ENCODE peak calls at places on chromosomes 1 and 21, in nine cellular contexts. V is progenitor cell of endocrine pancreas, C is NCI-H1092, N is prostate gland, O is GM13977, W is SIG-M5, U is erythroblast, Y is GM03348, Q is BE2C. K is an unnamed sample.

GRCh38 chr1:229150518-229150917 is 120.4 kb upstream of the RAB4A start:
- DNase-seq in V (no peak), C (no peak), N (no peak), O (no peak), W (no peak), U (no peak), Y (no peak), Q (no peak), K (no peak)

GRCh38 chr1:169914534-169914933 is 20.8 kb upstream of the SCYL3 start:
- DNase-seq in V (no peak), C (no peak), N (no peak), O (no peak), W (no peak), U (no peak), Y (peak; percentile 56), Q (no peak), K (no peak)

GRCh38 chr1:59878370-59878769 is 48.2 kb downstream of the CYP2J2 start:
- DNase-seq in V (no peak), C (no peak), N (no peak), O (no peak), W (no peak), U (no peak), Y (no peak), Q (no peak), K (no peak)

GRCh38 chr1:115240321-115240720 is 97.7 kb downstream of the NGF start:
- DNase-seq in V (no peak), C (no peak), N (no peak), O (no peak), W (no peak), U (no peak), Y (no peak), Q (no peak), K (no peak)

GRCh38 chr1:88549536-88549935 is 134.5 kb upstream of the PKN2 start:
- DNase-seq in V (no peak), C (no peak), N (no peak), O (no peak), W (no peak), U (peak; percentile 2), Y (no peak), Q (no peak), K (no peak)

GRCh38 chr21:21156919-21157318 is 158.7 kb downstream of the NCAM2 start:
- DNase-seq in V (no peak), C (no peak), N (no peak), O (no peak), W (no peak), U (no peak), Y (peak; percentile 8), Q (no peak), K (no peak)

GRCh38 chr1:185846672-185847440 is 112.7 kb downstream of the HMCN1 start:
- DNase-seq in V (no peak), C (no peak), N (no peak), O (no peak), W (no peak), U (no peak), Y (peak; percentile 65), Q (no peak), K (no peak)

GRCh38 chr1:192913683-192914082 is 104.8 kb downstream of the RGS2 start:
- DNase-seq in V (no peak), C (no peak), N (no peak), O (no peak), W (no peak), U (peak; percentile 2), Y (no peak), Q (no peak), K (no peak)

GRCh38 chr1:240947438-240948224 is 335.7 kb upstream of the GREM2 start:
- DNase-seq in V (no peak), C (no peak), N (no peak), O (no peak), W (no peak), U (no peak), Y (no peak), Q (no peak), K (no peak)

GRCh38 chr1:220189750-220190347 is 82.4 kb downstream of the RAB3GAP2 start:
- DNase-seq in V (no peak), C (peak; percentile 28), N (no peak), O (peak; percentile 13), W (no peak), U (peak; percentile 48), Y (peak; percentile 52), Q (no peak), K (no peak)

GRCh38 chr1:224406216-224406615 is 28.4 kb downstream of the WDR26 start:
- DNase-seq in V (no peak), C (no peak), N (no peak), O (no peak), W (no peak), U (no peak), Y (peak; percentile 10), Q (no peak), K (no peak)

GRCh38 chr1:55813619-55814018 is 598.5 kb upstream of the USP24 start:
- DNase-seq in V (no peak), C (no peak), N (no peak), O (no peak), W (no peak), U (no peak), Y (peak; percentile 61), Q (peak; percentile 17), K (peak; percentile 18)

GRCh38 chr1:109639841-109640184 is 16.1 kb upstream of the GSTM4 start:
- DNase-seq in V (no peak), C (no peak), N (no peak), O (no peak), W (no peak), U (no peak), Y (no peak), Q (no peak), K (no peak)

GRCh38 chr1:11134352-11135266 is 34.9 kb upstream of the EXOSC10 start:
- DNase-seq in V (no peak), C (peak; percentile 31), N (peak; percentile 59), O (no peak), W (no peak), U (peak; percentile 14), Y (peak; percentile 25), Q (peak; percentile 71), K (no peak)

GRCh38 chr1:219492676-219493075 is 120.2 kb downstream of the ZC3H11B start:
- DNase-seq in V (no peak), C (no peak), N (no peak), O (no peak), W (no peak), U (no peak), Y (no peak), Q (no peak), K (no peak)

GRCh38 chr1:15400627-15401026 is 9.1 kb upstream of the EFHD2 start:
- DNase-seq in V (no peak), C (no peak), N (peak; percentile 83), O (no peak), W (no peak), U (no peak), Y (no peak), Q (no peak), K (no peak)

GRCh38 chr1:14482784-14483183 is 115.7 kb upstream of the KAZN start:
- DNase-seq in V (no peak), C (no peak), N (no peak), O (no peak), W (no peak), U (no peak), Y (no peak), Q (no peak), K (no peak)

GRCh38 chr1:66300986-66301451 is 232.9 kb upstream of the SGIP1 start:
- DNase-seq in V (no peak), C (no peak), N (no peak), O (peak; percentile 10), W (no peak), U (peak; percentile 74), Y (peak; percentile 25), Q (no peak), K (no peak)

GRCh38 chr1:199667079-199667478 is 360.4 kb upstream of the NR5A2 start:
- DNase-seq in V (no peak), C (no peak), N (no peak), O (no peak), W (no peak), U (no peak), Y (no peak), Q (no peak), K (no peak)

GRCh38 chr1:244214009-244214967 is 163.2 kb downstream of the ZBTB18 start:
- DNase-seq in V (no peak), C (no peak), N (peak; percentile 11), O (no peak), W (no peak), U (no peak), Y (peak; percentile 81), Q (peak; percentile 86), K (no peak)

GRCh38 chr1:235079443-235079967 is 49.1 kb downstream of the TOMM20 start:
- DNase-seq in V (no peak), C (no peak), N (peak; percentile 84), O (peak; percentile 39), W (no peak), U (no peak), Y (no peak), Q (no peak), K (no peak)

GRCh38 chr1:101112051-101112770 is 86.6 kb upstream of the DPH5 start:
- DNase-seq in V (no peak), C (no peak), N (no peak), O (peak; percentile 14), W (no peak), U (peak; percentile 35), Y (no peak), Q (no peak), K (no peak)

GRCh38 chr1:159071970-159072582 is 4.5 kb downstream of the AIM2 start:
- DNase-seq in V (no peak), C (peak; percentile 15), N (no peak), O (peak; percentile 20), W (no peak), U (peak; percentile 74), Y (peak; percentile 81), Q (no peak), K (no peak)